ENCODE peak calls at places on chromosomes 7 and 10, in nine cellular contexts. N is RWPE1; Z is CD4-positive, alpha-beta T cell; E is endothelial cell of umbilical vein; I is iPS DF 6.9; M is transverse colon; X is HL-60; D is Peyer's patch; B is cardiac muscle cell. A is an unnamed sample.

GRCh38 chr7:6167004-6167551 is 105.3 kb downstream of the CYTH3 start:
- DNase-seq in N (no peak), D (no peak), M (no peak), Z (no peak), I (no peak), B (peak), E (no peak), X (no peak), A (no peak)

GRCh38 chr10:19493917-19494316 is 322.3 kb upstream of the PLXDC2 start:
- DNase-seq in X (no peak), I (no peak), B (no peak), M (no peak), Z (no peak), E (no peak), D (no peak), N (no peak), A (no peak)

GRCh38 chr7:70728873-70729552 is 402.9 kb upstream of the GALNT17 start:
- DNase-seq in X (no peak), N (peak), B (no peak), Z (no peak), D (peak), E (no peak), M (peak), I (peak), A (no peak)

GRCh38 chr10:79431891-79432831 is 13.3 kb downstream of the ZCCHC24 start:
- DNase-seq in B (no peak), E (no peak), M (no peak), X (no peak), N (no peak), I (no peak), Z (no peak), D (no peak), A (no peak)

GRCh38 chr7:133364959-133365680 is 112.2 kb downstream of the EXOC4 start:
- DNase-seq in X (no peak), N (no peak), Z (no peak), I (no peak), M (no peak), E (peak), D (no peak), B (no peak), A (no peak)

GRCh38 chr10:33015798-33016547 is 57.9 kb upstream of the ITGB1 start:
- DNase-seq in I (no peak), E (no peak), Z (no peak), X (no peak), D (no peak), B (no peak), M (no peak), N (no peak), A (no peak)

GRCh38 chr7:153247926-153248325 is 488.4 kb downstream of the ACTR3B start:
- DNase-seq in E (no peak), Z (no peak), D (no peak), M (no peak), I (no peak), B (no peak), X (no peak), N (no peak), A (no peak)

GRCh38 chr10:4848341-4849041 is 22.5 kb downstream of the AKR1E2 start:
- DNase-seq in E (no peak), Z (no peak), X (no peak), D (no peak), M (no peak), N (no peak), B (no peak), I (no peak), A (no peak)

GRCh38 chr7:99156649-99157048 is 12.7 kb upstream of the SMURF1 start:
- DNase-seq in E (no peak), N (no peak), Z (no peak), D (no peak), X (no peak), I (no peak), M (no peak), B (no peak), A (no peak)

GRCh38 chr10:130246113-130246512 is 109.9 kb downstream of the GLRX3 start:
- DNase-seq in Z (no peak), D (no peak), B (no peak), N (no peak), E (no peak), I (no peak), X (no peak), M (no peak), A (no peak)

GRCh38 chr7:69654381-69654780 is 56.1 kb downstream of the AUTS2 start:
- DNase-seq in I (no peak), E (no peak), B (no peak), M (no peak), D (no peak), N (no peak), Z (no peak), X (peak), A (no peak)

GRCh38 chr7:50307368-50308012 is 3.0 kb downstream of the IKZF1 start:
- DNase-seq in Z (peak), B (peak), I (no peak), E (no peak), N (no peak), X (peak), M (peak), D (peak), A (no peak)

GRCh38 chr10:112875474-112876267 is 74.4 kb upstream of the TCF7L2 start:
- DNase-seq in N (peak), I (no peak), X (no peak), E (peak), M (peak), D (peak), B (no peak), Z (no peak), A (peak)

GRCh38 chr10:88693392-88694020 is 12.5 kb upstream of the LIPK start:
- DNase-seq in M (no peak), Z (no peak), E (peak), X (no peak), I (no peak), B (no peak), D (no peak), N (no peak), A (no peak)

GRCh38 chr10:60974463-60975149 is 30.6 kb upstream of the RHOBTB1 start:
- DNase-seq in E (no peak), B (no peak), X (no peak), M (no peak), D (no peak), N (peak), Z (no peak), I (no peak), A (no peak)

GRCh38 chr7:151725844-151726770 is 150.8 kb downstream of the PRKAG2 start:
- DNase-seq in D (no peak), N (no peak), M (no peak), X (no peak), E (no peak), I (no peak), B (peak), Z (no peak), A (no peak)

GRCh38 chr10:89163265-89163995 is 43.7 kb downstream of the CH25H start:
- DNase-seq in B (no peak), X (peak), N (peak), I (no peak), M (peak), D (peak), E (no peak), Z (peak), A (peak)

GRCh38 chr7:72308986-72309385 is 103.2 kb downstream of the CALN1 start:
- DNase-seq in D (no peak), B (no peak), Z (no peak), M (no peak), N (no peak), E (no peak), I (no peak), X (no peak), A (no peak)

GRCh38 chr10:96585726-96586418 is 940 bp downstream of the TM9SF3 start:
- DNase-seq in X (no peak), E (peak), B (no peak), M (peak), Z (peak), D (peak), N (peak), I (no peak), A (no peak)

GRCh38 chr7:157785486-157786186 is 448.8 kb downstream of the DNAJB6 start:
- DNase-seq in E (no peak), X (no peak), B (no peak), M (no peak), I (no peak), D (no peak), N (no peak), Z (no peak), A (no peak)

GRCh38 chr7:77326131-77326530 is 90.0 kb downstream of the GSAP start:
- DNase-seq in Z (no peak), I (no peak), E (peak), B (no peak), D (no peak), N (no peak), M (no peak), X (no peak), A (no peak)

GRCh38 chr10:44030132-44030531 is 354.8 kb downstream of the CXCL12 start:
- DNase-seq in B (no peak), I (peak), D (no peak), N (no peak), M (no peak), X (peak), E (no peak), Z (peak), A (no peak)

GRCh38 chr7:53094827-53095226 is 59.4 kb downstream of the POM121L12 start:
- DNase-seq in B (peak), X (no peak), Z (no peak), I (no peak), N (no peak), E (peak), M (no peak), D (no peak), A (no peak)

GRCh38 chr7:6268023-6268908 is 4.2 kb downstream of the CYTH3 start:
- DNase-seq in M (no peak), B (no peak), N (no peak), X (no peak), D (peak), Z (no peak), E (no peak), I (no peak), A (no peak)

GRCh38 chr7:77473240-77474005 is 57.3 kb upstream of the GSAP start:
- DNase-seq in D (no peak), M (no peak), E (no peak), X (no peak), I (no peak), N (no peak), B (no peak), Z (no peak), A (no peak)

GRCh38 chr7:111525100-111525499 is 37.2 kb downstream of the IMMP2L start:
- DNase-seq in B (no peak), N (no peak), M (no peak), Z (no peak), I (no peak), X (no peak), D (no peak), E (no peak), A (no peak)

GRCh38 chr10:13880760-13881159 is 294.0 kb downstream of the PRPF18 start:
- DNase-seq in B (no peak), D (no peak), X (no peak), E (no peak), I (no peak), Z (no peak), N (no peak), M (no peak), A (no peak)

GRCh38 chr10:13873201-13873600 is 286.4 kb downstream of the PRPF18 start:
- DNase-seq in B (no peak), X (no peak), M (no peak), Z (no peak), N (no peak), I (no peak), E (no peak), D (no peak), A (no peak)

GRCh38 chr10:13882112-13882711 is 295.4 kb downstream of the PRPF18 start:
- DNase-seq in X (peak), D (no peak), E (peak), B (no peak), Z (no peak), N (peak), I (peak), M (no peak), A (peak)

GRCh38 chr10:13872411-13872810 is 285.6 kb downstream of the PRPF18 start:
- DNase-seq in M (no peak), I (no peak), E (no peak), N (no peak), B (no peak), Z (no peak), X (no peak), D (no peak), A (no peak)

GRCh38 chr10:13877154-13877909 is 290.6 kb downstream of the PRPF18 start:
- DNase-seq in N (no peak), M (no peak), I (no peak), B (no peak), X (no peak), D (peak), E (no peak), Z (no peak), A (no peak)
- H3K27ac ChIP-seq in N (no peak), M (no peak), I (no peak), B (peak), X (no peak), D (no peak), E (peak), Z (no peak), A (no peak)

DNA sequence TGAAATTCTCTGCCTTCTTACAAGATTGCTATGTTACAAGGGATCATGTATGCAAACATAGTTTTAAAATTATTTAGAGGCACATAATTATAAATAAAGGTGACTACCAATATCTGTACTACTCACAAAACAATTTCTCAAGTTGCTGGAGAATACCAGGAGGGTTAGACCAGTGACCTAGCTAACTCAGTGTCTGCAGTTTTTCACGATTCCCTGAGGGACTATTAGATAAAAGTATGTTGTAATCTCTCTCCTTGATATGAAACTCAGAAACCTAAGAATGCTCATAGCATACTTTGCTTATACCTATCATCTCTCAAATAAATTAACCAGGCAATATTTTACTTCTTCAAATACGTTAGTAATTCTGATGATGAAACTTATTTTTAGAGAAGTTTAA is 534.0 kb upstream of the ANKRD30A start:
- DNase-seq in I (no peak), B (no peak), Z (no peak), N (no peak), D (no peak), M (no peak), E (no peak), X (no peak), A (no peak)
- H3K27ac ChIP-seq in I (no peak), B (no peak), Z (no peak), N (no peak), D (no peak), M (no peak), E (no peak), X (no peak), A (no peak)

GRCh38 chr10:119129721-119130120 is 25.8 kb downstream of the DENND10 start:
- DNase-seq in M (no peak), Z (no peak), E (no peak), B (no peak), X (no peak), N (no peak), D (no peak), I (no peak), A (no peak)
- H3K27ac ChIP-seq in M (no peak), Z (no peak), E (no peak), B (no peak), X (peak), N (no peak), D (no peak), I (no peak), A (no peak)

GRCh38 chr7:74121401-74122249 is 38.0 kb downstream of the LIMK1 start:
- DNase-seq in Z (no peak), E (no peak), B (no peak), N (no peak), I (no peak), M (no peak), X (no peak), D (no peak), A (no peak)
- H3K27ac ChIP-seq in Z (no peak), E (no peak), B (no peak), N (peak), I (no peak), M (no peak), X (no peak), D (no peak), A (no peak)

GRCh38 chr7:135758531-135758932 is 9.9 kb upstream of the FAM180A start:
- DNase-seq in Z (no peak), N (peak), X (no peak), E (peak), B (no peak), I (no peak), M (no peak), D (no peak), A (no peak)

GRCh38 chr7:135755351-135755753 is 6.7 kb upstream of the FAM180A start:
- DNase-seq in I (no peak), B (no peak), N (no peak), M (no peak), Z (no peak), E (no peak), D (no peak), X (no peak), A (no peak)

GRCh38 chr7:135759537-135759936 is 10.9 kb upstream of the FAM180A start:
- DNase-seq in Z (no peak), B (no peak), D (no peak), E (no peak), M (no peak), I (no peak), X (no peak), N (no peak), A (no peak)

GRCh38 chr7:135756191-135756590 is 7.6 kb upstream of the FAM180A start:
- DNase-seq in D (no peak), E (no peak), B (no peak), N (no peak), I (no peak), M (no peak), X (peak), Z (no peak), A (no peak)

GRCh38 chr7:135757719-135758411 is 9.3 kb upstream of the FAM180A start:
- DNase-seq in D (no peak), N (peak), I (no peak), X (no peak), Z (no peak), B (no peak), M (no peak), E (peak), A (no peak)
- H3K27ac ChIP-seq in D (no peak), N (peak), I (no peak), X (no peak), Z (no peak), B (no peak), M (peak), E (peak), A (peak)

DNA sequence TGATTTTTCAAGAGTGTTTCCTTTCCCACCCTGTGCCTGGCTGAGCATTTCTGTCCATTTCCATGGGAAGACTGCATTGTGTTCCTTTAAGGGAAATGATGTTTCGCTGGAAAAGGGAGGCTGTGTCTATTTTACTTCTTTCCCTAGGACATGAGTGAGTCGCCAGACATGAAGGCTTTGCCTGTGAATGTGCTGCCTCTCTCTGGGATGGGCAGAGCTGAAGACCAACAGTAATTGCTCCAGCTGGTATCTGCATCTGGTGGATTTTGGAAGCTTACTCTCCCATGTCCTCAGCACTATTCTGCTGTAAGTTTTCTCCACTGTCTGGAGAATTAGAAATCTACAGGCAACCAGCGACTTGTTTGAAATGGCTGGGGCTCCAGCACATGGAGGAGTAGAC is 264.6 kb upstream of the BMPER start:
- DNase-seq in I (no peak), B (no peak), M (no peak), D (no peak), E (no peak), Z (no peak), N (no peak), X (no peak), A (no peak)
- H3K27ac ChIP-seq in I (no peak), B (no peak), M (no peak), D (no peak), E (no peak), Z (no peak), N (no peak), X (no peak), A (no peak)

GRCh38 chr10:11875499-11876281 is 52.5 kb downstream of the PROSER2 start:
- DNase-seq in B (no peak), N (peak), I (no peak), M (peak), D (peak), Z (no peak), X (no peak), E (peak), A (peak)
- H3K27ac ChIP-seq in B (peak), N (peak), I (no peak), M (peak), D (no peak), Z (no peak), X (no peak), E (no peak), A (peak)

DNA sequence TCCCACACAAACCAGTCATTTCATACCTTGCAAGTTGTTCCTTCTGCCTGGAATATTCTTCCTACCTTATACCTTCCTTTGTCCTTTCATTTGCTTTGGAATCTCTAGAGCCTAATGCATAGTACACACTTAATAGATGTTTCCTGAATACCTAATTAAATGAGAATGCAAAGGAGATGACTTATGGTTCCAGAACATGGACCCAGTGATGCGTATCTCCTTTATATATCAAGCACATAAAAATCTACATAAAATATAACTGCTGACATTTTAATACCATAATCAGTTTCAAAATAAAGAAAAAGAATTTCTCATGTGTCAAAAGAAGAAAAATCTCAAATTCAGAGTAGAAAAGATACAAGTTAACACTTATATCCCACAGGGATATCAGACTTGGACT is 110.6 kb upstream of the ASAH2 start:
- DNase-seq in Z (no peak), X (no peak), M (no peak), D (no peak), N (no peak), E (no peak), B (no peak), I (no peak), A (no peak)
- H3K27ac ChIP-seq in Z (no peak), X (no peak), M (no peak), D (no peak), N (no peak), E (no peak), B (no peak), I (no peak), A (peak)

GRCh38 chr7:114923403-114923713 is 1.5 kb downstream of the MDFIC start:
- DNase-seq in Z (no peak), E (no peak), X (no peak), D (no peak), N (no peak), I (no peak), M (no peak), B (no peak), A (no peak)
- H3K27ac ChIP-seq in Z (peak), E (no peak), X (peak), D (peak), N (peak), I (no peak), M (peak), B (no peak), A (peak)

A was measured in epithelial cell of prostate.